ENCODE peak calls at places on chromosome 7, in four cellular contexts. One of them, this sample, is unnamed.

GRCh38 chr7:55571534-55572377 is 546 bp downstream of the VOPP1 start:
- DNase-seq in Karpas-422: peak; percentile 69
- DNase-seq in CD8-positive, alpha-beta T cell: peak; percentile 74
- DNase-seq in neural progenitor cell: peak; percentile 80
- DNase-seq in this sample: peak; percentile 50

GRCh38 chr7:42237162-42237821 is at the start of gene GLI3:
- DNase-seq in CD8-positive, alpha-beta T cell: no peak
- DNase-seq in neural progenitor cell: peak; percentile 96
- DNase-seq in Karpas-422: peak; percentile 83
- DNase-seq in this sample: no peak

GRCh38 chr7:50580053-50580452 is 14.8 kb upstream of the DDC start:
- DNase-seq in CD8-positive, alpha-beta T cell: no peak
- DNase-seq in Karpas-422: no peak
- DNase-seq in neural progenitor cell: no peak
- DNase-seq in this sample: no peak

GRCh38 chr7:41193738-41194287 is 509.1 kb downstream of the INHBA start:
- DNase-seq in CD8-positive, alpha-beta T cell: no peak
- DNase-seq in neural progenitor cell: no peak
- DNase-seq in Karpas-422: no peak
- DNase-seq in this sample: no peak

GRCh38 chr7:51366930-51367613 is 50.5 kb upstream of the COBL start:
- DNase-seq in CD8-positive, alpha-beta T cell: no peak
- DNase-seq in neural progenitor cell: peak; percentile 87
- DNase-seq in Karpas-422: peak; percentile 77
- DNase-seq in this sample: no peak

GRCh38 chr7:128098629-128099028 is 67.4 kb upstream of the LRRC4 start:
- DNase-seq in CD8-positive, alpha-beta T cell: no peak
- DNase-seq in Karpas-422: no peak
- DNase-seq in neural progenitor cell: no peak
- DNase-seq in this sample: no peak

GRCh38 chr7:133052357-133052756 is 29.5 kb downstream of the CHCHD3 start:
- DNase-seq in CD8-positive, alpha-beta T cell: no peak
- DNase-seq in Karpas-422: no peak
- DNase-seq in neural progenitor cell: no peak
- DNase-seq in this sample: no peak

GRCh38 chr7:30859940-30860623 is 51.6 kb upstream of the AQP1 start:
- DNase-seq in Karpas-422: no peak
- DNase-seq in neural progenitor cell: peak; percentile 37
- DNase-seq in CD8-positive, alpha-beta T cell: no peak
- DNase-seq in this sample: no peak

GRCh38 chr7:80107278-80107677 is 27.4 kb upstream of the GNAI1 start:
- DNase-seq in neural progenitor cell: no peak
- DNase-seq in Karpas-422: no peak
- DNase-seq in CD8-positive, alpha-beta T cell: no peak
- DNase-seq in this sample: no peak

GRCh38 chr7:106418526-106418925 is 133.7 kb upstream of the NAMPT start:
- DNase-seq in Karpas-422: no peak
- DNase-seq in neural progenitor cell: no peak
- DNase-seq in CD8-positive, alpha-beta T cell: no peak
- DNase-seq in this sample: no peak

GRCh38 chr7:150451097-150451793 is 815 bp downstream of the GIMAP8 start:
- DNase-seq in CD8-positive, alpha-beta T cell: peak; percentile 89
- DNase-seq in neural progenitor cell: no peak
- DNase-seq in Karpas-422: peak; percentile 52
- DNase-seq in this sample: peak; percentile 38

GRCh38 chr7:150413640-150414081 is 34.5 kb downstream of the ZNF775 start:
- DNase-seq in neural progenitor cell: no peak
- DNase-seq in CD8-positive, alpha-beta T cell: no peak
- DNase-seq in Karpas-422: no peak
- DNase-seq in this sample: no peak

GRCh38 chr7:100486753-100487446 is 3.2 kb downstream of the NYAP1 start:
- DNase-seq in neural progenitor cell: peak; percentile 59
- DNase-seq in CD8-positive, alpha-beta T cell: no peak
- DNase-seq in Karpas-422: no peak
- DNase-seq in this sample: no peak

GRCh38 chr7:24911213-24911603 is 68.8 kb downstream of the OSBPL3 start:
- DNase-seq in CD8-positive, alpha-beta T cell: no peak
- DNase-seq in neural progenitor cell: no peak
- DNase-seq in Karpas-422: peak; percentile 74
- DNase-seq in this sample: no peak

GRCh38 chr7:107045195-107045960 is 873 bp downstream of the PRKAR2B start:
- DNase-seq in Karpas-422: no peak
- DNase-seq in neural progenitor cell: peak; percentile 52
- DNase-seq in CD8-positive, alpha-beta T cell: no peak
- DNase-seq in this sample: no peak

GRCh38 chr7:572668-573495 is 53.2 kb upstream of the PDGFA start:
- DNase-seq in neural progenitor cell: peak; percentile 39
- DNase-seq in CD8-positive, alpha-beta T cell: no peak
- DNase-seq in Karpas-422: no peak
- DNase-seq in this sample: no peak

GRCh38 chr7:65796205-65796604 is 76.7 kb upstream of the VKORC1L1 start:
- DNase-seq in Karpas-422: peak; percentile 19
- DNase-seq in CD8-positive, alpha-beta T cell: no peak
- DNase-seq in neural progenitor cell: no peak
- DNase-seq in this sample: no peak

GRCh38 chr7:155992107-155992506 is 179.8 kb upstream of the SHH start:
- DNase-seq in Karpas-422: no peak
- DNase-seq in CD8-positive, alpha-beta T cell: peak; percentile 29
- DNase-seq in neural progenitor cell: no peak
- DNase-seq in this sample: no peak

GRCh38 chr7:155992538-155992937 is 180.3 kb upstream of the SHH start:
- DNase-seq in neural progenitor cell: no peak
- DNase-seq in CD8-positive, alpha-beta T cell: peak; percentile 48
- DNase-seq in Karpas-422: no peak
- DNase-seq in this sample: no peak

GRCh38 chr7:155992974-155993373 is 180.7 kb upstream of the SHH start:
- DNase-seq in neural progenitor cell: no peak
- DNase-seq in CD8-positive, alpha-beta T cell: peak; percentile 38
- DNase-seq in Karpas-422: no peak
- DNase-seq in this sample: no peak

GRCh38 chr7:155993420-155994252 is 181.4 kb upstream of the SHH start:
- DNase-seq in Karpas-422: no peak
- DNase-seq in CD8-positive, alpha-beta T cell: peak; percentile 42
- DNase-seq in neural progenitor cell: no peak
- DNase-seq in this sample: no peak

GRCh38 chr7:155991470-155991869 is 179.2 kb upstream of the SHH start:
- DNase-seq in CD8-positive, alpha-beta T cell: peak; percentile 40
- DNase-seq in Karpas-422: no peak
- DNase-seq in neural progenitor cell: no peak
- DNase-seq in this sample: no peak
- H3K9me3 ChIP-seq in CD8-positive, alpha-beta T cell: no peaks in the 10 kb centered on the region
- H3K9me3 ChIP-seq in Karpas-422: no peaks in the 10 kb centered on the region
- H3K9me3 ChIP-seq in neural progenitor cell: no peaks in the 10 kb centered on the region
- H3K9me3 ChIP-seq in this sample: no peaks in the 10 kb centered on the region

GRCh38 chr7:109308816-109309215 is 739.1 kb downstream of the DNAJB9 start:
- DNase-seq in neural progenitor cell: no peak
- DNase-seq in Karpas-422: no peak
- DNase-seq in CD8-positive, alpha-beta T cell: no peak
- DNase-seq in this sample: no peak
- H3K9me3 ChIP-seq in neural progenitor cell: no peaks in the 10 kb centered on the region
- H3K9me3 ChIP-seq in Karpas-422: peaks cover 27% of the 10 kb centered on the region
- H3K9me3 ChIP-seq in CD8-positive, alpha-beta T cell: no peaks in the 10 kb centered on the region
- H3K9me3 ChIP-seq in this sample: peaks cover 4% of the 10 kb centered on the region

DNA sequence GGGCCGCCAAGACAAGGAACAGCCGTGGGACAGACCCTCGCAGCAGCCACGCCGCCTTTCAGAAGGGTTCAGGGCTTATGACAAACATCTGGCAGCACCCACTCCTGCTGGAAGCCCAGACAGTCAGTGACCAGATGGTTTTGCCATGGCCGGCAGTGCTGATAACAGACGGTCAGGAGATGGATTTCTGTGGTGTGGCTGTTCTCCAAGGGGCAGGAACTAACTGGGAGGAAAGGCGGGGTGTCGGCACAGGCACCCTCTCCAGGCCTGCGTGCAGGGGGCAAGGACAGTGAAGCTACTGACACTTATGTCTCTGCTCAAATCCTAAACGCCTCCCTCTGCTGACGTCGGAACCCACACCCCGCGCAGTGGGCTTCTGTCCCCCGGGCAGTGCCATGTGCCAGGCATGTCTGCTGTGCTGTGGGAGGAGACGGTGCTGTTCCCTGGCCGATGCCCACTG is 416.1 kb downstream of the DNAJB6 start:
- DNase-seq in Karpas-422: no peak
- DNase-seq in neural progenitor cell: no peak
- DNase-seq in CD8-positive, alpha-beta T cell: no peak
- DNase-seq in this sample: no peak
- H3K9me3 ChIP-seq in Karpas-422: no peaks in the 10 kb centered on the region
- H3K9me3 ChIP-seq in neural progenitor cell: no peaks in the 10 kb centered on the region
- H3K9me3 ChIP-seq in CD8-positive, alpha-beta T cell: no peaks in the 10 kb centered on the region
- H3K9me3 ChIP-seq in this sample: no peaks in the 10 kb centered on the region

GRCh38 chr7:158473238-158473637 is 114.4 kb downstream of the PTPRN2 start:
- DNase-seq in neural progenitor cell: peak; percentile 27
- DNase-seq in CD8-positive, alpha-beta T cell: no peak
- DNase-seq in Karpas-422: no peak
- DNase-seq in this sample: no peak
- H3K9me3 ChIP-seq in neural progenitor cell: no peaks in the 10 kb centered on the region
- H3K9me3 ChIP-seq in CD8-positive, alpha-beta T cell: no peaks in the 10 kb centered on the region
- H3K9me3 ChIP-seq in Karpas-422: no peaks in the 10 kb centered on the region
- H3K9me3 ChIP-seq in this sample: no peaks in the 10 kb centered on the region

This sample was measured in T-helper 17 cell.